ENCODE peak calls at places on chromosomes 11 and 22, in seven cellular contexts. Y is fibroblast of mammary gland; J is left ventricle myocardium superior; P is Calu3; O is neural progenitor cell; B is nucleus accumbens; L is stimulated activated CD4-positive, alpha-beta T cell treated with anti-CD3 and anti-CD28 coated beads, Interleukin-2, amount 100 ng/mL, for 48 hours. I is an unnamed sample.

GRCh38 chr22:50563410-50564160 is 866 bp upstream of the SYCE3 start:
- DNase-seq in Y (no peak), J (peak; percentile 58), P (no peak), O (no peak), B (no peak), L (no peak), I (no peak)

GRCh38 chr22:30667486-30668305 is at the start of gene DUSP18:
- DNase-seq in Y (peak; percentile 85), J (peak; percentile 97), P (peak; percentile 94), O (peak; percentile 97), B (peak; percentile 84), L (peak; percentile 96), I (peak; percentile 86)

GRCh38 chr11:29486301-29486700 is 530.5 kb downstream of the KCNA4 start:
- DNase-seq in Y (no peak), J (no peak), P (no peak), O (no peak), B (no peak), L (no peak), I (no peak)

GRCh38 chr11:10325398-10326079 is 20.7 kb downstream of the ADM start:
- DNase-seq in Y (peak; percentile 97), J (no peak), P (no peak), O (no peak), B (no peak), L (no peak), I (peak; percentile 89)

GRCh38 chr11:125081098-125081798 is 18.1 kb downstream of the SLC37A2 start:
- DNase-seq in Y (no peak), J (no peak), P (no peak), O (no peak), B (no peak), L (no peak), I (no peak)

GRCh38 chr11:123671534-123671933 is 17.1 kb upstream of the SCN3B start:
- DNase-seq in Y (no peak), J (no peak), P (no peak), O (peak; percentile 11), B (no peak), L (no peak), I (no peak)

GRCh38 chr22:48880749-48881148 is 946.9 kb downstream of the BRD1 start:
- DNase-seq in Y (no peak), J (peak; percentile 7), P (no peak), O (no peak), B (no peak), L (no peak), I (no peak)

GRCh38 chr11:111878385-111878765 is 590 bp downstream of the FDXACB1 start:
- DNase-seq in Y (peak; percentile 36), J (no peak), P (no peak), O (no peak), B (no peak), L (no peak), I (no peak)

GRCh38 chr11:1050581-1051355 is 14.2 kb upstream of the MUC6 start:
- DNase-seq in Y (peak; percentile 42), J (peak; percentile 82), P (peak; percentile 89), O (peak; percentile 80), B (no peak), L (peak; percentile 73), I (peak; percentile 23)

GRCh38 chr22:43310311-43310710 is 32.9 kb downstream of the SCUBE1 start:
- DNase-seq in Y (no peak), J (no peak), P (no peak), O (no peak), B (no peak), L (no peak), I (no peak)

GRCh38 chr11:116404143-116404800 is 368.5 kb downstream of the BUD13 start:
- DNase-seq in Y (no peak), J (no peak), P (no peak), O (peak; percentile 12), B (no peak), L (no peak), I (no peak)

GRCh38 chr11:46120711-46121327 is 435 bp downstream of the PHF21A start:
- DNase-seq in Y (peak; percentile 76), J (peak; percentile 59), P (peak; percentile 38), O (peak; percentile 82), B (peak; percentile 53), L (peak; percentile 8), I (peak; percentile 49)

GRCh38 chr22:29570456-29570855 is 10.5 kb downstream of the NIPSNAP1 start:
- DNase-seq in Y (no peak), J (no peak), P (no peak), O (no peak), B (peak; percentile 19), L (no peak), I (no peak)

GRCh38 chr11:74171630-74172465 is 759 bp downstream of the PPME1 start:
- DNase-seq in Y (peak; percentile 35), J (no peak), P (no peak), O (no peak), B (no peak), L (no peak), I (no peak)

GRCh38 chr11:88169881-88170280 is 5.4 kb downstream of the RAB38 start:
- DNase-seq in Y (no peak), J (no peak), P (no peak), O (no peak), B (no peak), L (no peak), I (no peak)

GRCh38 chr11:45647329-45647728 is 18.1 kb downstream of the CHST1 start:
- DNase-seq in Y (no peak), J (no peak), P (no peak), O (no peak), B (no peak), L (no peak), I (no peak)

GRCh38 chr11:69359735-69360470 is 65.9 kb downstream of the MYEOV start:
- DNase-seq in Y (peak; percentile 87), J (no peak), P (no peak), O (no peak), B (no peak), L (no peak), I (peak; percentile 29)

GRCh38 chr22:35443790-35444684 is 44.1 kb downstream of the MCM5 start:
- DNase-seq in Y (no peak), J (no peak), P (no peak), O (no peak), B (no peak), L (no peak), I (no peak)

GRCh38 chr11:7967097-7967496 is 1.9 kb upstream of the NLRP10 start:
- DNase-seq in Y (no peak), J (no peak), P (no peak), O (no peak), B (no peak), L (no peak), I (no peak)

GRCh38 chr11:55847453-55847852 is 8.9 kb downstream of the OR5D16 start:
- DNase-seq in Y (no peak), J (no peak), P (no peak), O (no peak), B (no peak), L (no peak), I (no peak)

GRCh38 chr22:27859336-27859735 is 57.8 kb upstream of the MN1 start:
- DNase-seq in Y (no peak), J (no peak), P (no peak), O (no peak), B (no peak), L (no peak), I (no peak)

GRCh38 chr11:99277281-99277680 is 256.5 kb downstream of the CNTN5 start:
- DNase-seq in Y (no peak), J (no peak), P (no peak), O (peak; percentile 11), B (no peak), L (no peak), I (no peak)

GRCh38 chr11:54558919-54559318 is 44.9 kb downstream of the OR4C46 start:
- DNase-seq in Y (no peak), J (no peak), P (no peak), O (no peak), B (no peak), L (no peak), I (no peak)

GRCh38 chr11:123174196-123175183 is 20.6 kb downstream of the CLMP start:
- DNase-seq in Y (peak; percentile 99), J (peak; percentile 44), P (no peak), O (peak; percentile 62), B (no peak), L (no peak), I (peak; percentile 78)